ENCODE peak calls at places on chromosomes 2 and 18, in eight cellular contexts. One of them, this sample, is unnamed.

GRCh38 chr2:224038049-224038829 is 847 bp downstream of the SERPINE2 start:
- DNase-seq in body of pancreas: peak; percentile 20
- DNase-seq in Peyer's patch: no peak
- DNase-seq in tibial nerve: no peak
- DNase-seq in uterus: peak; percentile 16
- DNase-seq in breast epithelium: no peak
- DNase-seq in heart left ventricle: peak; percentile 18
- DNase-seq in spleen: peak; percentile 84
- DNase-seq in this sample: peak; percentile 56

GRCh38 chr2:119015849-119016248 is 73.9 kb downstream of the MARCO start:
- DNase-seq in body of pancreas: no peak
- DNase-seq in Peyer's patch: no peak
- DNase-seq in tibial nerve: no peak
- DNase-seq in uterus: no peak
- DNase-seq in breast epithelium: no peak
- DNase-seq in heart left ventricle: no peak
- DNase-seq in spleen: no peak
- DNase-seq in this sample: no peak

GRCh38 chr2:174835797-174836255 is 71.6 kb upstream of the CHRNA1 start:
- DNase-seq in body of pancreas: no peak
- DNase-seq in Peyer's patch: no peak
- DNase-seq in tibial nerve: no peak
- DNase-seq in uterus: no peak
- DNase-seq in breast epithelium: no peak
- DNase-seq in heart left ventricle: no peak
- DNase-seq in spleen: no peak
- DNase-seq in this sample: no peak

GRCh38 chr2:47617523-47618271 is 165.2 kb upstream of the MSH6 start:
- DNase-seq in body of pancreas: no peak
- DNase-seq in Peyer's patch: no peak
- DNase-seq in tibial nerve: no peak
- DNase-seq in uterus: no peak
- DNase-seq in breast epithelium: no peak
- DNase-seq in heart left ventricle: no peak
- DNase-seq in spleen: peak; percentile 52
- DNase-seq in this sample: no peak

GRCh38 chr2:120429586-120430500 is 83.9 kb downstream of the INHBB start:
- DNase-seq in body of pancreas: no peak
- DNase-seq in Peyer's patch: no peak
- DNase-seq in tibial nerve: no peak
- DNase-seq in uterus: no peak
- DNase-seq in breast epithelium: no peak
- DNase-seq in heart left ventricle: no peak
- DNase-seq in spleen: peak; percentile 70
- DNase-seq in this sample: peak; percentile 36

GRCh38 chr2:42342061-42342794 is 18.8 kb downstream of the COX7A2L start:
- DNase-seq in body of pancreas: peak; percentile 65
- DNase-seq in Peyer's patch: no peak
- DNase-seq in tibial nerve: peak; percentile 29
- DNase-seq in uterus: peak; percentile 43
- DNase-seq in breast epithelium: peak; percentile 49
- DNase-seq in heart left ventricle: peak; percentile 49
- DNase-seq in spleen: no peak
- DNase-seq in this sample: peak; percentile 57

GRCh38 chr2:209629622-209630021 is 142.0 kb upstream of the UNC80 start:
- DNase-seq in body of pancreas: no peak
- DNase-seq in Peyer's patch: no peak
- DNase-seq in tibial nerve: no peak
- DNase-seq in uterus: no peak
- DNase-seq in breast epithelium: no peak
- DNase-seq in heart left ventricle: no peak
- DNase-seq in spleen: no peak
- DNase-seq in this sample: no peak

GRCh38 chr2:119531292-119531691 is 7.0 kb upstream of the SCTR start:
- DNase-seq in body of pancreas: no peak
- DNase-seq in Peyer's patch: no peak
- DNase-seq in tibial nerve: no peak
- DNase-seq in uterus: no peak
- DNase-seq in breast epithelium: no peak
- DNase-seq in heart left ventricle: no peak
- DNase-seq in spleen: no peak
- DNase-seq in this sample: no peak

GRCh38 chr18:10454800-10455550 is 540 bp downstream of the APCDD1 start:
- DNase-seq in body of pancreas: peak; percentile 50
- DNase-seq in Peyer's patch: no peak
- DNase-seq in tibial nerve: no peak
- DNase-seq in uterus: peak; percentile 43
- DNase-seq in breast epithelium: peak; percentile 40
- DNase-seq in heart left ventricle: peak; percentile 29
- DNase-seq in spleen: no peak
- DNase-seq in this sample: peak; percentile 20

GRCh38 chr2:3142961-3143571 is 234.6 kb downstream of the EIPR1 start:
- DNase-seq in body of pancreas: peak; percentile 56
- DNase-seq in Peyer's patch: no peak
- DNase-seq in tibial nerve: no peak
- DNase-seq in uterus: no peak
- DNase-seq in breast epithelium: no peak
- DNase-seq in heart left ventricle: no peak
- DNase-seq in spleen: no peak
- DNase-seq in this sample: no peak

GRCh38 chr2:70937866-70938579 is 2.3 kb downstream of the ATP6V1B1 start:
- DNase-seq in body of pancreas: no peak
- DNase-seq in Peyer's patch: no peak
- DNase-seq in tibial nerve: no peak
- DNase-seq in uterus: no peak
- DNase-seq in breast epithelium: no peak
- DNase-seq in heart left ventricle: peak; percentile 6
- DNase-seq in spleen: no peak
- DNase-seq in this sample: no peak

GRCh38 chr2:24352664-24353063 is 7.7 kb downstream of the ITSN2 start:
- DNase-seq in body of pancreas: no peak
- DNase-seq in Peyer's patch: no peak
- DNase-seq in tibial nerve: no peak
- DNase-seq in uterus: no peak
- DNase-seq in breast epithelium: no peak
- DNase-seq in heart left ventricle: no peak
- DNase-seq in spleen: no peak
- DNase-seq in this sample: no peak

GRCh38 chr2:69628325-69629038 is 15.1 kb downstream of the AAK1 start:
- DNase-seq in body of pancreas: no peak
- DNase-seq in Peyer's patch: no peak
- DNase-seq in tibial nerve: no peak
- DNase-seq in uterus: no peak
- DNase-seq in breast epithelium: no peak
- DNase-seq in heart left ventricle: no peak
- DNase-seq in spleen: no peak
- DNase-seq in this sample: no peak

GRCh38 chr2:195666113-195666712 is 9.2 kb downstream of the SLC39A10 start:
- DNase-seq in body of pancreas: no peak
- DNase-seq in Peyer's patch: no peak
- DNase-seq in tibial nerve: no peak
- DNase-seq in uterus: no peak
- DNase-seq in breast epithelium: no peak
- DNase-seq in heart left ventricle: no peak
- DNase-seq in spleen: no peak
- DNase-seq in this sample: no peak

GRCh38 chr2:69798909-69799526 is 30.4 kb upstream of the GMCL1 start:
- DNase-seq in body of pancreas: no peak
- DNase-seq in Peyer's patch: no peak
- DNase-seq in tibial nerve: no peak
- DNase-seq in uterus: no peak
- DNase-seq in breast epithelium: no peak
- DNase-seq in heart left ventricle: no peak
- DNase-seq in spleen: no peak
- DNase-seq in this sample: peak; percentile 36

DNA sequence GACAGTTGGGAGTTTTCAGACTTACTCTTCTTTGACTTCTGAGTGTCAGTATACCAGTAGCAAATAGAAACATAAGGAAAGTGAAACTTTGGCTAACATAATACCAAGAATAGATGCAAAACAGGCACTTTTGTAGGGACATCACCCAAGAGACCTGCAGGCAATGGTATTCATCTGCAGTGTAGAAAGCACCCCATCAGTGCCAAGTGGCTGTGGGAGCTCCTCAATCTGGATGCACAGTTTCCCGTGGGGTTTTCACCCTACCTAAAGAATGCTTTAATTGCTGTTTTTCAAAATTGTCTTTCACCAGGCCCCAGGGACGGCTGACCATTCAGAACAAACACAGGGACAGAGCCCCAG is 96.6 kb upstream of the GPR45 start:
- DNase-seq in body of pancreas: no peak
- DNase-seq in Peyer's patch: no peak
- DNase-seq in tibial nerve: no peak
- DNase-seq in uterus: no peak
- DNase-seq in breast epithelium: no peak
- DNase-seq in heart left ventricle: no peak
- DNase-seq in spleen: no peak
- DNase-seq in this sample: no peak
- H3K27me3 ChIP-seq in body of pancreas: no peaks in the 10 kb centered on the region
- H3K27me3 ChIP-seq in Peyer's patch: peaks cover 10% of the 10 kb centered on the region
- H3K27me3 ChIP-seq in tibial nerve: no peaks in the 10 kb centered on the region
- H3K27me3 ChIP-seq in uterus: no peaks in the 10 kb centered on the region
- H3K27me3 ChIP-seq in breast epithelium: peaks cover 20% of the 10 kb centered on the region
- H3K27me3 ChIP-seq in heart left ventricle: peaks cover 49% of the 10 kb centered on the region
- H3K27me3 ChIP-seq in spleen: no peaks in the 10 kb centered on the region
- H3K27me3 ChIP-seq in this sample: no peaks in the 10 kb centered on the region

GRCh38 chr2:140454717-140455116 is 1674.5 kb upstream of the NXPH2 start:
- DNase-seq in body of pancreas: no peak
- DNase-seq in Peyer's patch: no peak
- DNase-seq in tibial nerve: no peak
- DNase-seq in uterus: no peak
- DNase-seq in breast epithelium: no peak
- DNase-seq in heart left ventricle: no peak
- DNase-seq in spleen: no peak
- DNase-seq in this sample: no peak
- TF ChIP-seq POLR2A in body of pancreas: no peak
- TF ChIP-seq POLR2A in Peyer's patch: no peak
- TF ChIP-seq POLR2A in tibial nerve: no peak
- TF ChIP-seq POLR2A in uterus: no peak
- TF ChIP-seq POLR2A in breast epithelium: no peak
- TF ChIP-seq POLR2A in heart left ventricle: no peak
- TF ChIP-seq POLR2A in spleen: no peak
- TF ChIP-seq POLR2A in this sample: no peak

GRCh38 chr2:26609133-26609532 is 32.0 kb downstream of the CIB4 start:
- DNase-seq in body of pancreas: no peak
- DNase-seq in Peyer's patch: no peak
- DNase-seq in tibial nerve: no peak
- DNase-seq in uterus: no peak
- DNase-seq in breast epithelium: no peak
- DNase-seq in heart left ventricle: no peak
- DNase-seq in spleen: no peak
- DNase-seq in this sample: no peak
- H3K4me3 ChIP-seq in body of pancreas: no peak overlapping the region
- H3K4me3 ChIP-seq in Peyer's patch: no peak overlapping the region
- H3K4me3 ChIP-seq in tibial nerve: no peak overlapping the region
- H3K4me3 ChIP-seq in uterus: no peak overlapping the region
- H3K4me3 ChIP-seq in breast epithelium: no peak overlapping the region
- H3K4me3 ChIP-seq in heart left ventricle: no peak overlapping the region
- H3K4me3 ChIP-seq in spleen: no peak overlapping the region
- H3K4me3 ChIP-seq in this sample: no peak overlapping the region

DNA sequence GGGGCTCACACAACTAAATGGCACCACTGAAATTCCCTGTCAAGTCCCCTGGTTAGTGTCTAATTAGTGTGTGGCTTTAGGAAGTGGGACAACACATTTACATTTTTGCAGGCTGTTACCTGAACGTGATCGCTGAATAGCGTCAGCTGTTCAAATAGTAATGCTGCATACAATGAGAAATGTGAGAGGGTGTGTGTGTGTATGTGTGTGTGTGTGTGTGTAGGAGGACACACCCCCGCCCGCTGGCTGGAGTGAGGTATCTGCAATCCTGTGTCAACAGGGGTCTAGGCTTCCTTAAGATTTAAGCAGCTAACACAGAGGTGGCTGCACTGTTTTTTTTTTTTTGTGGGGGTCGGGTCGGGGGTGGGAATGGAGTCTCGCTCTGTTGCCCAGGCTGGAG is 4.8 kb upstream of the LYPD6B start:
- DNase-seq in body of pancreas: peak; percentile 61
- DNase-seq in Peyer's patch: no peak
- DNase-seq in tibial nerve: no peak
- DNase-seq in uterus: no peak
- DNase-seq in breast epithelium: no peak
- DNase-seq in heart left ventricle: no peak
- DNase-seq in spleen: no peak
- DNase-seq in this sample: no peak
- H3K27me3 ChIP-seq in body of pancreas: no peaks in the 10 kb centered on the region
- H3K27me3 ChIP-seq in Peyer's patch: no peaks in the 10 kb centered on the region
- H3K27me3 ChIP-seq in tibial nerve: no peaks in the 10 kb centered on the region
- H3K27me3 ChIP-seq in uterus: no peaks in the 10 kb centered on the region
- H3K27me3 ChIP-seq in breast epithelium: no peaks in the 10 kb centered on the region
- H3K27me3 ChIP-seq in heart left ventricle: peaks cover 32% of the 10 kb centered on the region
- H3K27me3 ChIP-seq in spleen: no peaks in the 10 kb centered on the region
- H3K27me3 ChIP-seq in this sample: no peaks in the 10 kb centered on the region

DNA sequence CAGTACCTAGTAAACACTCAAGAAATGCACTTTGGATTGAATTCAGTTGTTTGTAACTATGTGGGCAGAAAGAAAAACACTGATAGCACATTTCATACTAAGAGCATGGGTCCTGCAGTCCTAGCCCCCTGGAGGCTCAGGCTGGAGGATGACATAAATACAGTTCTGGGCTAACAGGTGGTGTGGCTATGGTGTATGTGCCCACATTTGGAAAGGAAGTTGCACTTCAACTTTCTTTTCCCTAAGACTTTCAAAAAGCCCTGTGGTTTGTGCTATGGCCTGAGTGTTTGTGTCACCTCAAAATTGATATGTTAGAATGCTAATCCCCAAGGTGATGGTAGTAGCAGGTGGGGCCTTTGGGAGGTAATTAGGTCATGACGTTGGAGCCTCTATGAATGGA is 218.2 kb downstream of the CDCA7 start:
- DNase-seq in body of pancreas: no peak
- DNase-seq in Peyer's patch: no peak
- DNase-seq in tibial nerve: no peak
- DNase-seq in uterus: no peak
- DNase-seq in breast epithelium: no peak
- DNase-seq in heart left ventricle: no peak
- DNase-seq in spleen: no peak
- DNase-seq in this sample: no peak
- TF ChIP-seq POLR2A in body of pancreas: no peak
- TF ChIP-seq POLR2A in Peyer's patch: no peak
- TF ChIP-seq POLR2A in tibial nerve: no peak
- TF ChIP-seq POLR2A in uterus: no peak
- TF ChIP-seq POLR2A in breast epithelium: no peak
- TF ChIP-seq POLR2A in heart left ventricle: no peak
- TF ChIP-seq POLR2A in spleen: no peak
- TF ChIP-seq POLR2A in this sample: no peak

GRCh38 chr2:65420712-65421431 is 11.5 kb downstream of the SPRED2 start:
- DNase-seq in body of pancreas: no peak
- DNase-seq in Peyer's patch: no peak
- DNase-seq in tibial nerve: no peak
- DNase-seq in uterus: no peak
- DNase-seq in breast epithelium: no peak
- DNase-seq in heart left ventricle: peak; percentile 25
- DNase-seq in spleen: peak; percentile 80
- DNase-seq in this sample: no peak
- H3K4me3 ChIP-seq in body of pancreas: no peak overlapping the region
- H3K4me3 ChIP-seq in Peyer's patch: no peak overlapping the region
- H3K4me3 ChIP-seq in tibial nerve: no peak overlapping the region
- H3K4me3 ChIP-seq in uterus: no peak overlapping the region
- H3K4me3 ChIP-seq in breast epithelium: no peak overlapping the region
- H3K4me3 ChIP-seq in heart left ventricle: no peak overlapping the region
- H3K4me3 ChIP-seq in spleen: no peak overlapping the region
- H3K4me3 ChIP-seq in this sample: no peak overlapping the region